ENCODE peak calls at places on chromosome 17, in nine cellular contexts. One of them, this sample, is unnamed.

GRCh38 chr17:37543527-37544122 is 53.9 kb downstream of the DUSP14 start:
- DNase-seq in left colon: no peak
- DNase-seq in hippocampal formation: no peak
- DNase-seq in renal cortical epithelial cell: no peak
- DNase-seq in cardiac fibroblast: no peak
- DNase-seq in stimulated activated CD8-positive, alpha-beta memory T cell treated with anti-CD3 and anti-CD28 coated beads, Interleukin-4, amount 100 ng/mL, for 1 hour: no peak
- DNase-seq in tibial artery: no peak
- DNase-seq in heart right ventricle: no peak
- DNase-seq in Right ventricle myocardium superior: no peak
- DNase-seq in this sample: no peak

GRCh38 chr17:59785091-59785799 is 77.8 kb downstream of the VMP1 start:
- DNase-seq in left colon: no peak
- DNase-seq in hippocampal formation: no peak
- DNase-seq in renal cortical epithelial cell: peak
- DNase-seq in cardiac fibroblast: peak
- DNase-seq in stimulated activated CD8-positive, alpha-beta memory T cell treated with anti-CD3 and anti-CD28 coated beads, Interleukin-4, amount 100 ng/mL, for 1 hour: no peak
- DNase-seq in tibial artery: no peak
- DNase-seq in heart right ventricle: no peak
- DNase-seq in Right ventricle myocardium superior: no peak
- DNase-seq in this sample: no peak

GRCh38 chr17:79174905-79175856 is 100.6 kb downstream of the ENGASE start:
- DNase-seq in left colon: no peak
- DNase-seq in hippocampal formation: no peak
- DNase-seq in renal cortical epithelial cell: no peak
- DNase-seq in cardiac fibroblast: peak
- DNase-seq in stimulated activated CD8-positive, alpha-beta memory T cell treated with anti-CD3 and anti-CD28 coated beads, Interleukin-4, amount 100 ng/mL, for 1 hour: no peak
- DNase-seq in tibial artery: no peak
- DNase-seq in heart right ventricle: no peak
- DNase-seq in Right ventricle myocardium superior: no peak
- DNase-seq in this sample: no peak

GRCh38 chr17:7238418-7239090 is 703 bp downstream of the PHF23 start:
- DNase-seq in left colon: peak
- DNase-seq in hippocampal formation: peak
- DNase-seq in renal cortical epithelial cell: no peak
- DNase-seq in cardiac fibroblast: no peak
- DNase-seq in stimulated activated CD8-positive, alpha-beta memory T cell treated with anti-CD3 and anti-CD28 coated beads, Interleukin-4, amount 100 ng/mL, for 1 hour: no peak
- DNase-seq in tibial artery: no peak
- DNase-seq in heart right ventricle: no peak
- DNase-seq in Right ventricle myocardium superior: no peak
- DNase-seq in this sample: no peak

GRCh38 chr17:72077326-72077960 is 43.4 kb upstream of the SOX9 start:
- DNase-seq in left colon: no peak
- DNase-seq in hippocampal formation: no peak
- DNase-seq in renal cortical epithelial cell: no peak
- DNase-seq in cardiac fibroblast: no peak
- DNase-seq in stimulated activated CD8-positive, alpha-beta memory T cell treated with anti-CD3 and anti-CD28 coated beads, Interleukin-4, amount 100 ng/mL, for 1 hour: no peak
- DNase-seq in tibial artery: no peak
- DNase-seq in heart right ventricle: no peak
- DNase-seq in Right ventricle myocardium superior: no peak
- DNase-seq in this sample: no peak

GRCh38 chr17:57823469-57824401 is 26.1 kb downstream of the MRPS23 start:
- DNase-seq in left colon: no peak
- DNase-seq in hippocampal formation: no peak
- DNase-seq in renal cortical epithelial cell: peak
- DNase-seq in cardiac fibroblast: peak
- DNase-seq in stimulated activated CD8-positive, alpha-beta memory T cell treated with anti-CD3 and anti-CD28 coated beads, Interleukin-4, amount 100 ng/mL, for 1 hour: no peak
- DNase-seq in tibial artery: no peak
- DNase-seq in heart right ventricle: no peak
- DNase-seq in Right ventricle myocardium superior: no peak
- DNase-seq in this sample: no peak

GRCh38 chr17:48841395-48841831 is 10.6 kb downstream of the CALCOCO2 start:
- DNase-seq in left colon: no peak
- DNase-seq in hippocampal formation: peak
- DNase-seq in renal cortical epithelial cell: peak
- DNase-seq in cardiac fibroblast: peak
- DNase-seq in stimulated activated CD8-positive, alpha-beta memory T cell treated with anti-CD3 and anti-CD28 coated beads, Interleukin-4, amount 100 ng/mL, for 1 hour: no peak
- DNase-seq in tibial artery: no peak
- DNase-seq in heart right ventricle: peak
- DNase-seq in Right ventricle myocardium superior: no peak
- DNase-seq in this sample: peak

GRCh38 chr17:76566988-76567431 is 18.6 kb downstream of the ST6GALNAC2 start:
- DNase-seq in left colon: no peak
- DNase-seq in hippocampal formation: no peak
- DNase-seq in renal cortical epithelial cell: no peak
- DNase-seq in cardiac fibroblast: no peak
- DNase-seq in stimulated activated CD8-positive, alpha-beta memory T cell treated with anti-CD3 and anti-CD28 coated beads, Interleukin-4, amount 100 ng/mL, for 1 hour: no peak
- DNase-seq in tibial artery: no peak
- DNase-seq in heart right ventricle: no peak
- DNase-seq in Right ventricle myocardium superior: no peak
- DNase-seq in this sample: no peak

GRCh38 chr17:77555741-77556291 is 402.7 kb upstream of the TNRC6C start:
- DNase-seq in left colon: peak
- DNase-seq in hippocampal formation: peak
- DNase-seq in renal cortical epithelial cell: peak
- DNase-seq in cardiac fibroblast: peak
- DNase-seq in stimulated activated CD8-positive, alpha-beta memory T cell treated with anti-CD3 and anti-CD28 coated beads, Interleukin-4, amount 100 ng/mL, for 1 hour: no peak
- DNase-seq in tibial artery: no peak
- DNase-seq in heart right ventricle: no peak
- DNase-seq in Right ventricle myocardium superior: no peak
- DNase-seq in this sample: no peak

GRCh38 chr17:82263641-82264040 is 9.9 kb downstream of the CSNK1D start:
- DNase-seq in left colon: no peak
- DNase-seq in hippocampal formation: no peak
- DNase-seq in renal cortical epithelial cell: no peak
- DNase-seq in cardiac fibroblast: no peak
- DNase-seq in stimulated activated CD8-positive, alpha-beta memory T cell treated with anti-CD3 and anti-CD28 coated beads, Interleukin-4, amount 100 ng/mL, for 1 hour: no peak
- DNase-seq in tibial artery: no peak
- DNase-seq in heart right ventricle: no peak
- DNase-seq in Right ventricle myocardium superior: no peak
- DNase-seq in this sample: no peak

GRCh38 chr17:66655861-66656260 is 179.1 kb upstream of the CACNG5 start:
- DNase-seq in left colon: no peak
- DNase-seq in hippocampal formation: no peak
- DNase-seq in renal cortical epithelial cell: peak
- DNase-seq in cardiac fibroblast: peak
- DNase-seq in stimulated activated CD8-positive, alpha-beta memory T cell treated with anti-CD3 and anti-CD28 coated beads, Interleukin-4, amount 100 ng/mL, for 1 hour: no peak
- DNase-seq in tibial artery: no peak
- DNase-seq in heart right ventricle: no peak
- DNase-seq in Right ventricle myocardium superior: no peak
- DNase-seq in this sample: no peak

GRCh38 chr17:45061606-45062205 is 589 bp downstream of the NMT1 start:
- DNase-seq in left colon: no peak
- DNase-seq in hippocampal formation: no peak
- DNase-seq in renal cortical epithelial cell: no peak
- DNase-seq in cardiac fibroblast: no peak
- DNase-seq in stimulated activated CD8-positive, alpha-beta memory T cell treated with anti-CD3 and anti-CD28 coated beads, Interleukin-4, amount 100 ng/mL, for 1 hour: no peak
- DNase-seq in tibial artery: peak
- DNase-seq in heart right ventricle: no peak
- DNase-seq in Right ventricle myocardium superior: no peak
- DNase-seq in this sample: no peak

GRCh38 chr17:78802459-78802858 is 20.4 kb upstream of the CYTH1 start:
- DNase-seq in left colon: no peak
- DNase-seq in hippocampal formation: no peak
- DNase-seq in renal cortical epithelial cell: no peak
- DNase-seq in cardiac fibroblast: no peak
- DNase-seq in stimulated activated CD8-positive, alpha-beta memory T cell treated with anti-CD3 and anti-CD28 coated beads, Interleukin-4, amount 100 ng/mL, for 1 hour: no peak
- DNase-seq in tibial artery: no peak
- DNase-seq in heart right ventricle: no peak
- DNase-seq in Right ventricle myocardium superior: peak
- DNase-seq in this sample: no peak

GRCh38 chr17:8016632-8017424 is 14.4 kb downstream of the GUCY2D start:
- DNase-seq in left colon: peak
- DNase-seq in hippocampal formation: peak
- DNase-seq in renal cortical epithelial cell: peak
- DNase-seq in cardiac fibroblast: peak
- DNase-seq in stimulated activated CD8-positive, alpha-beta memory T cell treated with anti-CD3 and anti-CD28 coated beads, Interleukin-4, amount 100 ng/mL, for 1 hour: no peak
- DNase-seq in tibial artery: no peak
- DNase-seq in heart right ventricle: no peak
- DNase-seq in Right ventricle myocardium superior: peak
- DNase-seq in this sample: peak

GRCh38 chr17:15436399-15437369 is 30.7 kb downstream of the CDRT4 start:
- DNase-seq in left colon: peak
- DNase-seq in hippocampal formation: peak
- DNase-seq in renal cortical epithelial cell: peak
- DNase-seq in cardiac fibroblast: peak
- DNase-seq in stimulated activated CD8-positive, alpha-beta memory T cell treated with anti-CD3 and anti-CD28 coated beads, Interleukin-4, amount 100 ng/mL, for 1 hour: no peak
- DNase-seq in tibial artery: peak
- DNase-seq in heart right ventricle: peak
- DNase-seq in Right ventricle myocardium superior: peak
- DNase-seq in this sample: no peak

GRCh38 chr17:82428546-82428945 is 10.2 kb upstream of the OGFOD3 start:
- DNase-seq in left colon: no peak
- DNase-seq in hippocampal formation: no peak
- DNase-seq in renal cortical epithelial cell: no peak
- DNase-seq in cardiac fibroblast: no peak
- DNase-seq in stimulated activated CD8-positive, alpha-beta memory T cell treated with anti-CD3 and anti-CD28 coated beads, Interleukin-4, amount 100 ng/mL, for 1 hour: no peak
- DNase-seq in tibial artery: no peak
- DNase-seq in heart right ventricle: no peak
- DNase-seq in Right ventricle myocardium superior: no peak
- DNase-seq in this sample: no peak

GRCh38 chr17:58531122-58531521 is 16.7 kb upstream of the MTMR4 start:
- DNase-seq in left colon: no peak
- DNase-seq in hippocampal formation: no peak
- DNase-seq in renal cortical epithelial cell: no peak
- DNase-seq in cardiac fibroblast: no peak
- DNase-seq in stimulated activated CD8-positive, alpha-beta memory T cell treated with anti-CD3 and anti-CD28 coated beads, Interleukin-4, amount 100 ng/mL, for 1 hour: no peak
- DNase-seq in tibial artery: no peak
- DNase-seq in heart right ventricle: no peak
- DNase-seq in Right ventricle myocardium superior: no peak
- DNase-seq in this sample: no peak

GRCh38 chr17:3857261-3858105 is 11.4 kb upstream of the NCBP3 start:
- DNase-seq in left colon: no peak
- DNase-seq in hippocampal formation: no peak
- DNase-seq in renal cortical epithelial cell: no peak
- DNase-seq in cardiac fibroblast: no peak
- DNase-seq in stimulated activated CD8-positive, alpha-beta memory T cell treated with anti-CD3 and anti-CD28 coated beads, Interleukin-4, amount 100 ng/mL, for 1 hour: no peak
- DNase-seq in tibial artery: no peak
- DNase-seq in heart right ventricle: no peak
- DNase-seq in Right ventricle myocardium superior: no peak
- DNase-seq in this sample: no peak

GRCh38 chr17:49229805-49230600 is 584 bp downstream of the PHOSPHO1 start:
- DNase-seq in left colon: no peak
- DNase-seq in hippocampal formation: no peak
- DNase-seq in renal cortical epithelial cell: no peak
- DNase-seq in cardiac fibroblast: no peak
- DNase-seq in stimulated activated CD8-positive, alpha-beta memory T cell treated with anti-CD3 and anti-CD28 coated beads, Interleukin-4, amount 100 ng/mL, for 1 hour: no peak
- DNase-seq in tibial artery: no peak
- DNase-seq in heart right ventricle: no peak
- DNase-seq in Right ventricle myocardium superior: no peak
- DNase-seq in this sample: no peak

GRCh38 chr17:17987901-17988300 is 15.2 kb downstream of the DRC3 start:
- DNase-seq in left colon: no peak
- DNase-seq in hippocampal formation: no peak
- DNase-seq in renal cortical epithelial cell: no peak
- DNase-seq in cardiac fibroblast: no peak
- DNase-seq in stimulated activated CD8-positive, alpha-beta memory T cell treated with anti-CD3 and anti-CD28 coated beads, Interleukin-4, amount 100 ng/mL, for 1 hour: no peak
- DNase-seq in tibial artery: no peak
- DNase-seq in heart right ventricle: no peak
- DNase-seq in Right ventricle myocardium superior: no peak
- DNase-seq in this sample: no peak

GRCh38 chr17:67639997-67640396 is 77.7 kb upstream of the NOL11 start:
- DNase-seq in left colon: no peak
- DNase-seq in hippocampal formation: no peak
- DNase-seq in renal cortical epithelial cell: no peak
- DNase-seq in cardiac fibroblast: no peak
- DNase-seq in stimulated activated CD8-positive, alpha-beta memory T cell treated with anti-CD3 and anti-CD28 coated beads, Interleukin-4, amount 100 ng/mL, for 1 hour: no peak
- DNase-seq in tibial artery: no peak
- DNase-seq in heart right ventricle: peak
- DNase-seq in Right ventricle myocardium superior: no peak
- DNase-seq in this sample: no peak

GRCh38 chr17:77708049-77708448 is 250.5 kb upstream of the TNRC6C start:
- DNase-seq in left colon: no peak
- DNase-seq in hippocampal formation: no peak
- DNase-seq in renal cortical epithelial cell: no peak
- DNase-seq in cardiac fibroblast: no peak
- DNase-seq in stimulated activated CD8-positive, alpha-beta memory T cell treated with anti-CD3 and anti-CD28 coated beads, Interleukin-4, amount 100 ng/mL, for 1 hour: no peak
- DNase-seq in tibial artery: no peak
- DNase-seq in heart right ventricle: no peak
- DNase-seq in Right ventricle myocardium superior: no peak
- DNase-seq in this sample: no peak

GRCh38 chr17:63041722-63042121 is 75.7 kb downstream of the TANC2 start:
- DNase-seq in left colon: no peak
- DNase-seq in hippocampal formation: no peak
- DNase-seq in renal cortical epithelial cell: no peak
- DNase-seq in cardiac fibroblast: no peak
- DNase-seq in stimulated activated CD8-positive, alpha-beta memory T cell treated with anti-CD3 and anti-CD28 coated beads, Interleukin-4, amount 100 ng/mL, for 1 hour: no peak
- DNase-seq in tibial artery: no peak
- DNase-seq in heart right ventricle: no peak
- DNase-seq in Right ventricle myocardium superior: no peak
- DNase-seq in this sample: no peak

GRCh38 chr17:75723201-75723930 is 2.1 kb downstream of the ITGB4 start:
- DNase-seq in left colon: peak
- DNase-seq in hippocampal formation: no peak
- DNase-seq in renal cortical epithelial cell: no peak
- DNase-seq in cardiac fibroblast: no peak
- DNase-seq in stimulated activated CD8-positive, alpha-beta memory T cell treated with anti-CD3 and anti-CD28 coated beads, Interleukin-4, amount 100 ng/mL, for 1 hour: no peak
- DNase-seq in tibial artery: peak
- DNase-seq in heart right ventricle: no peak
- DNase-seq in Right ventricle myocardium superior: peak
- DNase-seq in this sample: no peak

GRCh38 chr17:39981207-39982068 is 831 bp downstream of the PSMD3 start:
- DNase-seq in left colon: no peak
- DNase-seq in hippocampal formation: no peak
- DNase-seq in renal cortical epithelial cell: no peak
- DNase-seq in cardiac fibroblast: peak
- DNase-seq in stimulated activated CD8-positive, alpha-beta memory T cell treated with anti-CD3 and anti-CD28 coated beads, Interleukin-4, amount 100 ng/mL, for 1 hour: no peak
- DNase-seq in tibial artery: no peak
- DNase-seq in heart right ventricle: no peak
- DNase-seq in Right ventricle myocardium superior: no peak
- DNase-seq in this sample: no peak

GRCh38 chr17:39171933-39172332 is 6.0 kb upstream of the ARL5C start:
- DNase-seq in left colon: no peak
- DNase-seq in hippocampal formation: no peak
- DNase-seq in renal cortical epithelial cell: no peak
- DNase-seq in cardiac fibroblast: no peak
- DNase-seq in stimulated activated CD8-positive, alpha-beta memory T cell treated with anti-CD3 and anti-CD28 coated beads, Interleukin-4, amount 100 ng/mL, for 1 hour: no peak
- DNase-seq in tibial artery: no peak
- DNase-seq in heart right ventricle: no peak
- DNase-seq in Right ventricle myocardium superior: no peak
- DNase-seq in this sample: no peak

GRCh38 chr17:43745541-43745940 is 13.1 kb downstream of the SOST start:
- DNase-seq in left colon: no peak
- DNase-seq in hippocampal formation: no peak
- DNase-seq in renal cortical epithelial cell: no peak
- DNase-seq in cardiac fibroblast: no peak
- DNase-seq in stimulated activated CD8-positive, alpha-beta memory T cell treated with anti-CD3 and anti-CD28 coated beads, Interleukin-4, amount 100 ng/mL, for 1 hour: no peak
- DNase-seq in tibial artery: no peak
- DNase-seq in heart right ventricle: no peak
- DNase-seq in Right ventricle myocardium superior: no peak
- DNase-seq in this sample: no peak

GRCh38 chr17:61567045-61567802 is 23.8 kb downstream of the NACA2 start:
- DNase-seq in left colon: no peak
- DNase-seq in hippocampal formation: no peak
- DNase-seq in renal cortical epithelial cell: no peak
- DNase-seq in cardiac fibroblast: no peak
- DNase-seq in stimulated activated CD8-positive, alpha-beta memory T cell treated with anti-CD3 and anti-CD28 coated beads, Interleukin-4, amount 100 ng/mL, for 1 hour: no peak
- DNase-seq in tibial artery: no peak
- DNase-seq in heart right ventricle: no peak
- DNase-seq in Right ventricle myocardium superior: no peak
- DNase-seq in this sample: no peak

GRCh38 chr17:75103601-75104554 is 5.9 kb upstream of the ARMC7 start:
- DNase-seq in left colon: no peak
- DNase-seq in hippocampal formation: no peak
- DNase-seq in renal cortical epithelial cell: no peak
- DNase-seq in cardiac fibroblast: no peak
- DNase-seq in stimulated activated CD8-positive, alpha-beta memory T cell treated with anti-CD3 and anti-CD28 coated beads, Interleukin-4, amount 100 ng/mL, for 1 hour: no peak
- DNase-seq in tibial artery: no peak
- DNase-seq in heart right ventricle: no peak
- DNase-seq in Right ventricle myocardium superior: no peak
- DNase-seq in this sample: no peak

GRCh38 chr17:77807051-77807745 is 151.3 kb upstream of the TNRC6C start:
- DNase-seq in left colon: no peak
- DNase-seq in hippocampal formation: no peak
- DNase-seq in renal cortical epithelial cell: no peak
- DNase-seq in cardiac fibroblast: no peak
- DNase-seq in stimulated activated CD8-positive, alpha-beta memory T cell treated with anti-CD3 and anti-CD28 coated beads, Interleukin-4, amount 100 ng/mL, for 1 hour: no peak
- DNase-seq in tibial artery: no peak
- DNase-seq in heart right ventricle: no peak
- DNase-seq in Right ventricle myocardium superior: peak
- DNase-seq in this sample: no peak

GRCh38 chr17:31371511-31372097 is 19.9 kb upstream of the RAB11FIP4 start:
- DNase-seq in left colon: no peak
- DNase-seq in hippocampal formation: no peak
- DNase-seq in renal cortical epithelial cell: no peak
- DNase-seq in cardiac fibroblast: peak
- DNase-seq in stimulated activated CD8-positive, alpha-beta memory T cell treated with anti-CD3 and anti-CD28 coated beads, Interleukin-4, amount 100 ng/mL, for 1 hour: no peak
- DNase-seq in tibial artery: no peak
- DNase-seq in heart right ventricle: no peak
- DNase-seq in Right ventricle myocardium superior: no peak
- DNase-seq in this sample: no peak

This sample was measured in GM13976.